ENCODE peak calls at places on chromosome 7, in seven cellular contexts. Z, W, G, Q, V, B and R are unnamed samples.

GRCh38 chr7:150974468-150975391 is 3.4 kb downstream of the KCNH2 start:
- DNase-seq in Z (peak), W (no peak), G (peak), Q (peak), V (peak), B (peak), R (peak)

GRCh38 chr7:31305260-31305659 is 35.3 kb downstream of the NEUROD6 start:
- DNase-seq in Z (no peak), W (no peak), G (no peak), Q (no peak), V (no peak), B (no peak), R (no peak)

GRCh38 chr7:137360087-137360679 is 16.6 kb upstream of the PTN start:
- DNase-seq in Z (no peak), W (peak), G (no peak), Q (no peak), V (no peak), B (no peak), R (no peak)

GRCh38 chr7:25031432-25031831 is 51.5 kb upstream of the OSBPL3 start:
- DNase-seq in Z (no peak), W (peak), G (no peak), Q (no peak), V (no peak), B (no peak), R (no peak)

GRCh38 chr7:132138817-132139216 is 437.5 kb downstream of the PLXNA4 start:
- DNase-seq in Z (peak), W (peak), G (no peak), Q (no peak), V (no peak), B (no peak), R (no peak)

GRCh38 chr7:4610768-4611467 is 71.2 kb upstream of the FOXK1 start:
- DNase-seq in Z (peak), W (peak), G (peak), Q (peak), V (peak), B (peak), R (peak)

GRCh38 chr7:90994601-90995000 is 269.6 kb upstream of the FZD1 start:
- DNase-seq in Z (no peak), W (no peak), G (no peak), Q (no peak), V (no peak), B (no peak), R (no peak)

GRCh38 chr7:36262706-36263484 is 109.8 kb downstream of the EEPD1 start:
- DNase-seq in Z (no peak), W (no peak), G (no peak), Q (no peak), V (no peak), B (no peak), R (no peak)

GRCh38 chr7:50596484-50596883 is 31.3 kb upstream of the DDC start:
- DNase-seq in Z (no peak), W (no peak), G (no peak), Q (no peak), V (no peak), B (no peak), R (no peak)

GRCh38 chr7:113289140-113289740 is 170.9 kb upstream of the SMIM30 start:
- DNase-seq in Z (no peak), W (peak), G (peak), Q (no peak), V (peak), B (peak), R (peak)